ENCODE peak calls at places on chromosome 21, in five cellular contexts. L, Z, W, V and H are unnamed samples.

GRCh38 chr21:23223882-23224281 is 2225.7 kb downstream of the NCAM2 start:
- DNase-seq in W (no peak), L (no peak), V (no peak), Z (no peak), H (no peak)

GRCh38 chr21:46402421-46402820 is 56.3 kb upstream of the DIP2A start:
- DNase-seq in Z (no peak), V (no peak), W (no peak), L (no peak), H (no peak)

GRCh38 chr21:37367758-37368535 is 1.4 kb downstream of the DYRK1A start:
- DNase-seq in L (peak), W (peak), V (peak), Z (no peak), H (peak)

GRCh38 chr21:44700101-44701022 is 3.4 kb downstream of the KRTAP10-12 start:
- DNase-seq in W (no peak), L (no peak), V (no peak), Z (no peak), H (no peak)

GRCh38 chr21:37139902-37140301 is 66.8 kb downstream of the TTC3 start:
- DNase-seq in L (no peak), V (peak), W (no peak), Z (no peak), H (peak)

GRCh38 chr21:16082038-16082816 is 352.4 kb downstream of the USP25 start:
- DNase-seq in L (peak), Z (no peak), V (no peak), W (peak), H (peak)

GRCh38 chr21:41142051-41142795 is 25.7 kb upstream of the BACE2 start:
- DNase-seq in V (peak), W (no peak), L (no peak), Z (peak), H (peak)

GRCh38 chr21:45246535-45247320 is 41.0 kb downstream of the POFUT2 start:
- DNase-seq in V (no peak), L (no peak), Z (no peak), W (no peak), H (no peak)

GRCh38 chr21:37198989-37199924 is 67.9 kb downstream of the VPS26C start:
- DNase-seq in V (peak), W (no peak), Z (no peak), L (peak), H (peak)

GRCh38 chr21:26732442-26733221 is 112.6 kb downstream of the ADAMTS1 start:
- DNase-seq in W (no peak), Z (no peak), V (peak), L (peak), H (peak)

GRCh38 chr21:40732243-40732642 is 114.7 kb downstream of the DSCAM start:
- DNase-seq in W (no peak), Z (no peak), V (peak), L (no peak), H (no peak)

GRCh38 chr21:44329086-44329889 is 9.9 kb downstream of the CFAP410 start:
- DNase-seq in L (no peak), W (no peak), V (no peak), Z (no peak), H (peak)

GRCh38 chr21:28991861-28992525 is 684 bp downstream of the LTN1 start:
- DNase-seq in W (peak), V (no peak), L (no peak), Z (no peak), H (peak)

GRCh38 chr21:45224189-45224938 is 63.3 kb downstream of the POFUT2 start:
- DNase-seq in L (no peak), Z (no peak), V (peak), W (no peak), H (no peak)

GRCh38 chr21:17900281-17900989 is 81.3 kb upstream of the C21orf91 start:
- DNase-seq in L (no peak), V (no peak), W (no peak), Z (no peak), H (no peak)

GRCh38 chr21:45264919-45265515 is 22.7 kb downstream of the POFUT2 start:
- DNase-seq in W (no peak), L (no peak), Z (no peak), V (no peak), H (no peak)

GRCh38 chr21:29145354-29145782 is 14.9 kb downstream of the MAP3K7CL start:
- DNase-seq in V (peak), L (peak), Z (peak), W (no peak), H (peak)

GRCh38 chr21:46216132-46216747 is 12.3 kb downstream of the LSS start:
- DNase-seq in W (no peak), Z (no peak), L (no peak), V (no peak), H (no peak)

GRCh38 chr21:32099812-32100416 is 178.9 kb downstream of the MIS18A start:
- DNase-seq in W (no peak), Z (no peak), L (no peak), V (no peak), H (peak)

GRCh38 chr21:40846566-40847411 is at the start of gene DSCAM:
- DNase-seq in L (no peak), V (peak), W (no peak), Z (no peak), H (no peak)

GRCh38 chr21:36030581-36031189 is 29.6 kb downstream of the SETD4 start:
- DNase-seq in W (no peak), L (no peak), Z (no peak), V (no peak), H (peak)

GRCh38 chr21:29433366-29434059 is 134.8 kb downstream of the BACH1 start:
- DNase-seq in W (no peak), Z (no peak), L (no peak), V (peak), H (peak)

GRCh38 chr21:44793269-44794030 is 8.2 kb downstream of the UBE2G2 start:
- DNase-seq in Z (peak), L (peak), W (peak), V (peak), H (peak)

GRCh38 chr21:45226540-45227326 is 61.0 kb downstream of the POFUT2 start:
- DNase-seq in Z (no peak), W (no peak), L (no peak), V (peak), H (peak)

GRCh38 chr21:46425566-46425965 is 33.1 kb upstream of the DIP2A start:
- DNase-seq in V (no peak), L (no peak), Z (no peak), W (no peak), H (no peak)

GRCh38 chr21:45322960-45323461 is 35.3 kb upstream of the POFUT2 start:
- DNase-seq in L (no peak), Z (peak), W (no peak), V (no peak), H (peak)

GRCh38 chr21:43827015-43827611 is 37.7 kb downstream of the RRP1 start:
- DNase-seq in W (no peak), L (no peak), Z (no peak), V (peak), H (peak)

GRCh38 chr21:29568020-29568419 is 269.3 kb downstream of the BACH1 start:
- DNase-seq in V (no peak), W (no peak), L (no peak), Z (no peak), H (no peak)

GRCh38 chr21:45469273-45470086 is 64.5 kb downstream of the COL18A1 start:
- DNase-seq in Z (no peak), L (no peak), W (no peak), V (no peak), H (no peak)

GRCh38 chr21:36791695-36792451 is 93.0 kb downstream of the SIM2 start:
- DNase-seq in V (no peak), L (no peak), Z (no peak), W (no peak), H (no peak)

GRCh38 chr21:17786219-17787181 is 32.7 kb downstream of the C21orf91 start:
- DNase-seq in V (no peak), L (no peak), W (no peak), Z (no peak), H (no peak)

GRCh38 chr21:36710729-36711048 is 11.8 kb downstream of the SIM2 start:
- DNase-seq in V (no peak), L (no peak), Z (no peak), W (no peak), H (no peak)

GRCh38 chr21:26096972-26097371 is 73.6 kb downstream of the APP start:
- DNase-seq in V (no peak), Z (no peak), W (no peak), L (no peak), H (no peak)

GRCh38 chr21:46126321-46127238 is 28.7 kb downstream of the COL6A2 start:
- DNase-seq in Z (no peak), V (no peak), W (no peak), L (no peak), H (no peak)

GRCh38 chr21:46347203-46347550 is 23.2 kb downstream of the PCNT start:
- DNase-seq in L (peak), Z (no peak), V (no peak), W (no peak), H (no peak)

GRCh38 chr21:14084068-14084501 is 126.7 kb downstream of the LIPI start:
- DNase-seq in L (no peak), V (no peak), W (no peak), Z (no peak), H (no peak)

GRCh38 chr21:14086553-14086952 is 124.2 kb downstream of the LIPI start:
- DNase-seq in W (no peak), Z (no peak), L (no peak), V (no peak), H (no peak)

GRCh38 chr21:14084701-14085100 is 126.1 kb downstream of the LIPI start:
- DNase-seq in Z (no peak), L (no peak), V (no peak), W (no peak), H (no peak)

GRCh38 chr21:14092834-14093560 is 117.8 kb downstream of the LIPI start:
- DNase-seq in W (no peak), Z (no peak), L (no peak), V (no peak), H (no peak)

DNA sequence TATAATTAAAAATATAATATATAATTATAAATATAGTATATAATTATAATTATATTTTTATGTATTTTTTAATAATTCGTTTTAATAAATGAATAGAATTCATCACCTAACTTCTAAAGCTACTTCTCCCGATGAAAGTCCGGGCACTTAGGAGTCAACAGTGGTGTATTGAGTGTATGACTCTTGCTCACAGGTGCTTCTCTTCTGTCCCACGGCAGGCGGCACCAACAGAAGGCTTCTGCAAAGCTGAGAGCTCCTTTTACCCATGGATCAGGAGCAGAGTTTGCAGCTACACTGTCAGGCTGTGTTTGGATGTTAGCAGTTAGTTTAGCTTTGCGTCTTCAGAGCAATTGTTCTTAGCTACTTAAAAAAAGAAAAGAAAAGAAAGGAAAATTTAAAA is 122.4 kb downstream of the LIPI start:
- DNase-seq in L (no peak), W (no peak), V (no peak), Z (no peak), H (no peak)
- H3K27ac ChIP-seq in L (no peak), W (no peak), V (no peak), Z (no peak), H (no peak)

GRCh38 chr21:35025206-35026152 is 23.6 kb downstream of the RUNX1 start:
- DNase-seq in W (no peak), V (no peak), L (no peak), Z (no peak), H (no peak)
- H3K4me2 ChIP-seq in W (peak), V (no peak), L (no peak), Z (no peak), H (no peak)

GRCh38 chr21:33684923-33685560 is 42.7 kb downstream of the ITSN1 start:
- DNase-seq in V (peak), L (peak), Z (no peak), W (peak), H (no peak)
- H3K27ac ChIP-seq in V (no peak), L (peak), Z (no peak), W (peak), H (peak)

DNA sequence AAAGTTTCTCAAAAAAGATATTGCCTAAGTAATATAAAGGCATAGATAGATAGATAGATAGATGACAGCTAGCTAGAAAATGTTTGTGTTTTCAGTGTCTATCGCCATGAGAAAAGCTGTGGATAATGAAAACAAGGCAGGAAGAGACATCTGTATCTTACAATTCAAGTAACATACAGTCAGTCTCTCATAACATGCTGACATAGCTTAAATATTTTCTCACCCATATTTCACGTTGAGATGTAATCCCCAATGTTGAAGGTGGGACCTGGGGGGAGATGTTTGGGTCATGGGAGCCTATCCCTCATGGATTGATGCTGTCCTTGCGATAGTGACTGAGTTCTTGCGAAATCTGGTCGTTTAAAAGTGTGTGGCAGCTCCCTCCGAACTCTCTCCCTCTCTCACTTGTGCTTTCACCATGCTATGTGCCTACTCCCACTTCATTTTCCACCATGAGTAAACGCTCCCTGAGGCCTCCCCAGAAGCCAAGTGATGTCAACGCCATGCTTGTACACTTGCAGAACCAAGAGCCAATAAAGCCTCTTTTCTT is 856.8 kb upstream of the ADAMTS5 start:
- DNase-seq in W (no peak), L (no peak), Z (no peak), V (no peak), H (no peak)
- H3K4me2 ChIP-seq in W (no peak), L (no peak), Z (no peak), V (no peak), H (no peak)

GRCh38 chr21:39105836-39106235 is 77.4 kb downstream of the PSMG1 start:
- DNase-seq in W (no peak), V (no peak), L (no peak), Z (no peak), H (no peak)

GRCh38 chr21:39105341-39105765 is 77.9 kb downstream of the PSMG1 start:
- DNase-seq in L (no peak), W (no peak), Z (no peak), V (no peak), H (no peak)

GRCh38 chr21:39104911-39105310 is 78.3 kb downstream of the PSMG1 start:
- DNase-seq in L (no peak), Z (no peak), V (no peak), W (no peak), H (no peak)

GRCh38 chr21:39106881-39107462 is 76.3 kb downstream of the PSMG1 start:
- DNase-seq in Z (no peak), V (no peak), L (no peak), W (no peak), H (no peak)

GRCh38 chr21:39103689-39104088 is 79.6 kb downstream of the PSMG1 start:
- DNase-seq in V (no peak), L (no peak), W (no peak), Z (no peak), H (peak)
- H3K27ac ChIP-seq in V (no peak), L (no peak), W (no peak), Z (no peak), H (peak)

GRCh38 chr21:31030367-31031106 is 7.7 kb downstream of the KRTAP19-8 start:
- DNase-seq in W (peak), Z (no peak), L (no peak), V (no peak), H (no peak)
- H3K4me2 ChIP-seq in W (no peak), Z (no peak), L (no peak), V (no peak), H (no peak)

GRCh38 chr21:42319368-42319767 is 4.2 kb upstream of the TFF3 start:
- DNase-seq in V (no peak), W (no peak), L (no peak), Z (no peak), H (no peak)
- H3K27ac ChIP-seq in V (no peak), W (no peak), L (no peak), Z (no peak), H (no peak)